ENCODE peak calls at places on chromosomes 16 and 17, in eight cellular contexts. T is mesothelial cell of epicardium; P is neural crest cell; G is heart right ventricle; D is CD8-positive, alpha-beta T cell; Q is dorsolateral prefrontal cortex; B is neural progenitor cell; X is tibial nerve. K is an unnamed sample.

GRCh38 chr17:83143817-83144231 is 64.4 kb downstream of the METRNL start:
- DNase-seq in T (no peak), P (no peak), G (no peak), D (no peak), Q (no peak), B (no peak), X (no peak), K (no peak)

GRCh38 chr17:214881-215331 is 33.5 kb upstream of the DOC2B start:
- DNase-seq in T (no peak), P (no peak), G (no peak), D (no peak), Q (no peak), B (no peak), X (no peak), K (no peak)

GRCh38 chr17:75755205-75755901 is 9.6 kb downstream of the GALK1 start:
- DNase-seq in T (no peak), P (no peak), G (no peak), D (no peak), Q (no peak), B (no peak), X (no peak), K (no peak)

GRCh38 chr16:72905581-72905980 is 142.3 kb downstream of the ZFHX3 start:
- DNase-seq in T (no peak), P (no peak), G (no peak), D (no peak), Q (no peak), B (no peak), X (no peak), K (peak; percentile 23)

GRCh38 chr16:86610779-86611516 is 32.6 kb downstream of the FOXL1 start:
- DNase-seq in T (no peak), P (no peak), G (no peak), D (no peak), Q (no peak), B (no peak), X (no peak), K (no peak)

GRCh38 chr16:50699345-50700159 is 6.1 kb downstream of the NOD2 start:
- DNase-seq in T (no peak), P (no peak), G (no peak), D (no peak), Q (no peak), B (no peak), X (no peak), K (peak; percentile 98)

GRCh38 chr17:68580236-68580903 is 20.8 kb downstream of the FAM20A start:
- DNase-seq in T (no peak), P (no peak), G (no peak), D (no peak), Q (no peak), B (no peak), X (peak; percentile 72), K (peak; percentile 64)

GRCh38 chr17:68057531-68057952 is 22.0 kb downstream of the KPNA2 start:
- DNase-seq in T (no peak), P (no peak), G (no peak), D (peak; percentile 29), Q (no peak), B (no peak), X (no peak), K (peak; percentile 41)

DNA sequence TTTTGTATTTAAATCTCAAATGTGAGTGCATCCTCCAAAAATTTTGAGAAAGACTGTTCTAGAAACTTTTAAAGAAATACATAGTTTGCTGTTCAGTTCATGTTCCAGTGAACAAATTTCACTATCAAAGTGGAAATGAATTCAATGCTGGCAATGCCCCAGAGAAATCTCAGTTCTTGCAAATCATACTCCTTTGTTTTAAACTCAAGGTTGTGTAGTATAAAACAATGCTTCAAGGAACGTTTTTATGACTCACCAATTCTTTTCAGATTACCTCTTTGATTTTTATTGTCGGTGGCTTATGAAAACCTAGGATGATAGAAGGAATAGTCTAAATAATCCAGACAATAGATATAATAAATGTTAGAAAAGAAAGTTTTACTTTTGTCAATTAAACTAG is 17.6 kb downstream of the LPCAT2 start:
- DNase-seq in T (no peak), P (no peak), G (peak; percentile 36), D (no peak), Q (no peak), B (no peak), X (no peak), K (peak; percentile 38)
- TF ChIP-seq CTCF in T (no peak), P (no peak), G (no peak), D (no peak), Q (no peak), B (no peak), X (no peak), K (no peak)

GRCh38 chr16:25419123-25419522 is 161.5 kb upstream of the ZKSCAN2 start:
- DNase-seq in T (no peak), P (no peak), G (no peak), D (no peak), Q (no peak), B (no peak), X (no peak), K (no peak)
- TF ChIP-seq CTCF in T (no peak), P (no peak), G (no peak), D (no peak), Q (no peak), B (no peak), X (no peak), K (no peak)

GRCh38 chr17:10631701-10632100 is 25.4 kb downstream of the MYH3 start:
- DNase-seq in T (no peak), P (no peak), G (no peak), D (no peak), Q (no peak), B (no peak), X (no peak), K (no peak)

GRCh38 chr17:10629706-10630105 is 27.4 kb downstream of the MYH3 start:
- DNase-seq in T (no peak), P (no peak), G (no peak), D (no peak), Q (no peak), B (no peak), X (no peak), K (no peak)

GRCh38 chr17:10633738-10634379 is 23.2 kb downstream of the MYH3 start:
- DNase-seq in T (no peak), P (no peak), G (no peak), D (no peak), Q (no peak), B (no peak), X (no peak), K (no peak)

GRCh38 chr17:10628756-10629155 is 28.4 kb downstream of the MYH3 start:
- DNase-seq in T (no peak), P (no peak), G (no peak), D (no peak), Q (no peak), B (peak; percentile 47), X (no peak), K (no peak)

DNA sequence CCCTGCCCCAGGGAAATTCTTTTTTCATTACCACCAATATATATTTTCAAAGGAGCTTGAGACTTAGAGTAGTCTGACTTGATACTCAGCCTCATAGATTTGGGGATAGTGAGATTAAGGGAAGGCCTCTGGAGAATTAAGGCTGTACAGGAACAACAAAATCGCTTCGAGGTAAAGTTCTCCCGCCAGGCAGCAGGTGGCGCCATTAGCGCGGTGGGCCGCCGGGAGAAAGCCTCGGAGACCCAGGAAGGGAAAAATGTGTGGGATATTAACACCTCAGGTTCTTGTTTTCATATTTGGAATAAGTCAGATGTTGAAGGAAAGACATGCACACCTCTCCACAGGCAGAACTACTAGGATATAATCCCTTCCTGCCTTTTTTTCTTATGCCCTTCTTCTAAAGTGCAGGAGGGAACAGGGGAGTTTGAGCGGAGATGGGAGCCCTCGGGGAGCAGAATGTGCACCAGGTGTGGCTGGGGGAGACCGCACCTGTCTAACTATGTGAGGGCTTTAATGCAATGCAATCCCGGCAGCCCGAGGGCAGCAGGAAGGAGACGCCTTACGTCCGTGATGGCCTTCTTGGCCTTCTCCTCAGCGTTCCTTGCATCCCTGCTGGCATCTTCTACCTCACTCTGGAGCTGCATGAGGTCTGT is 25.9 kb downstream of the MYH3 start:
- DNase-seq in T (peak; percentile 59), P (peak; percentile 57), G (no peak), D (no peak), Q (no peak), B (peak; percentile 50), X (no peak), K (peak; percentile 24)
- TF ChIP-seq CTCF in T (peak; percentile 80), P (peak; percentile 84), G (peak; percentile 79), D (peak; percentile 80), Q (peak; percentile 74), B (peak; percentile 90), X (peak; percentile 69), K (peak; percentile 66)

GRCh38 chr16:58249388-58249779 is 45.4 kb downstream of the PRSS54 start:
- DNase-seq in T (no peak), P (no peak), G (no peak), D (no peak), Q (no peak), B (no peak), X (no peak), K (no peak)

GRCh38 chr16:58243528-58244004 is 45.7 kb upstream of the CSNK2A2 start:
- DNase-seq in T (no peak), P (no peak), G (no peak), D (no peak), Q (no peak), B (no peak), X (no peak), K (peak; percentile 71)
- TF ChIP-seq CTCF in T (no peak), P (no peak), G (no peak), D (no peak), Q (no peak), B (no peak), X (no peak), K (no peak)

K was measured in MCF 10A.